ENCODE peak calls at places on chromosomes 11 and 22, in five cellular contexts. X is naive thymus-derived CD4-positive, alpha-beta T cell; Y is neural progenitor cell; Q is body of pancreas; J is K562. Z is an unnamed sample. For H3K9me3 and H3K4me1, the result is how much of the 10 kb centered on the place peaks cover.

GRCh38 chr11:116428638-116428975 is 344.2 kb downstream of the BUD13 start:
- DNase-seq in X (no peak), Q (no peak), J (no peak), Y (no peak), Z (no peak)

GRCh38 chr11:30346068-30346688 is 23.3 kb downstream of the ARL14EP start:
- DNase-seq in Y (peak), J (peak), Q (no peak), X (peak), Z (peak)

GRCh38 chr22:40385041-40385782 is 14.8 kb downstream of the SGSM3 start:
- DNase-seq in J (no peak), X (peak), Y (no peak), Q (no peak), Z (no peak)

GRCh38 chr11:1197886-1198765 is 24.7 kb upstream of the MUC5B start:
- DNase-seq in Q (peak), X (no peak), Y (no peak), J (peak), Z (no peak)

GRCh38 chr11:58730507-58731089 is 1.1 kb downstream of the GLYAT start:
- DNase-seq in X (no peak), Y (no peak), J (no peak), Q (no peak), Z (no peak)

GRCh38 chr22:22479999-22480532 is 28.5 kb downstream of the ZNF280B start:
- DNase-seq in J (peak), Y (no peak), Q (no peak), X (no peak), Z (no peak)

GRCh38 chr11:113419426-113420003 is 31.9 kb downstream of the ANKK1 start:
- DNase-seq in X (no peak), Q (no peak), Y (no peak), J (no peak), Z (no peak)

GRCh38 chr11:2574553-2575535 is 125.0 kb downstream of the KCNQ1OT1 start:
- DNase-seq in X (no peak), Q (peak), Y (no peak), J (no peak), Z (peak)

GRCh38 chr11:122538060-122538459 is 117.5 kb upstream of the UBASH3B start:
- DNase-seq in X (no peak), Q (no peak), Y (no peak), J (no peak), Z (no peak)

GRCh38 chr11:45296085-45296484 is 9.9 kb upstream of the SYT13 start:
- DNase-seq in Q (no peak), J (no peak), X (no peak), Y (no peak), Z (no peak)

GRCh38 chr11:76702378-76703128 is 32.0 kb upstream of the LRRC32 start:
- DNase-seq in Y (no peak), X (no peak), Q (no peak), J (peak), Z (no peak)

GRCh38 chr22:48145738-48146137 is 1383.3 kb downstream of the TBC1D22A start:
- DNase-seq in Q (no peak), Y (no peak), J (no peak), X (no peak), Z (no peak)

GRCh38 chr22:48141301-48141700 is 1378.9 kb downstream of the TBC1D22A start:
- DNase-seq in J (no peak), Y (no peak), Q (no peak), X (no peak), Z (no peak)

GRCh38 chr22:48142388-48142787 is 1379.9 kb downstream of the TBC1D22A start:
- DNase-seq in J (no peak), X (no peak), Q (no peak), Y (no peak), Z (no peak)

GRCh38 chr22:48144318-48144717 is 1381.9 kb downstream of the TBC1D22A start:
- DNase-seq in X (no peak), Q (no peak), J (no peak), Y (no peak), Z (no peak)

DNA sequence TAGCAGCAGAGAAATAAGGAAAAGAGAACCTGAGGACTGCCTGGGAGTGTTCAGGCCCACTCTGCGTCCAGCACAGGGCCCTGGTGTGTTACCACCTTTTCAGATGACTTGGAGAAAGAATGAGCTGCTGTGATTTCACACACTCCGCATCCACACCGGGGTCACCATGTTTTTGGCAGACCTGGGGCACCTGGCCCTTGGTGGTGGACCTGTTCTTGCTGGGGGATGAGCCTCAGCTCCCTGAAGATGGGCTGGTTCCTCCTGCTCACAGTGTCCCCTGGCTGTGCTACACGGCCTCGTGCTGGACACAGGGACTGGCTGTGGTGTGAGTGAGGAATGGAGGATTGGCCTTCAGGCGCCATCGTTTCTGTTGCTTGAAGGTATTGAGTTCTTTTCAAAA is 1381.4 kb downstream of the TBC1D22A start:
- DNase-seq in Y (no peak), Q (no peak), J (no peak), X (no peak), Z (no peak)
- H3K9me3 ChIP-seq in Y (under half), Q (under half), J (under half), X (under half), Z (under half)

DNA sequence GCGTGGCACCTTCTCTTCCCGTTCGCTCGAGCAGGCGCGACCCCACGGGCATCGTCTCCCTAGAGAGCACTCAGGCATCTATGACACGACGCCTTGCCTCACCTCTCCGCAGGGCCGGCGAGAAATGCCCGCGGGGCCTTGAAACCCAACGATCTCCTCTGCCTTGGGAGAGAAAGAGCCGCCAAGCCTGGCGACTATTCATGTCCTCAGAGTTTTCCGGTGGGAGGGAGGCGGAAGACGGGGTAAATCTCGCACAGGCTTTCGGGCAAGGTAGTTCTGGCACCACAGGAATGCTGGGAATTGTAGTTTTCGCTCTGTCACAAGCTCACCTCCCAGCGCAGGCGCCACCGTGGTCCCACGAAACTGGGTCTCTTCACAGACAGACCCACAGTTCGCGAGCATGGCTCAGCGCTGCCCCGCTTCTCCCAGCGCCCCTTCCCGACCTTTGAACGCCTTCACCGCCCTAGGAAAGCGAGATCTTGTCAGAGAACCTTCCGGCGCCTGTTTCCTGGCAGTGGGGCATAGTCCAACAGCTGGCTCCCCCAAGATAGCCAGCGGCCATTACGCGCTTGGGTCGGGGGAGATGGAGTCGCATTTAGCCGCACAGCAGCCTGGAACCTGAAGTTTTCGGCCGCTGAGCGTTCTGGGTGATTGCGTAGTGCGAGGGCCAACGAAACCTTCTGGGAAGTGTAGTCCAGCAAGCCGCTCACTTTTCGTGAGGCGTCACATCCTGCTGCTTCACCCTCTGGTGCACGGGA is at the start of gene CCDC90B:
- DNase-seq in X (peak), Q (peak), J (peak), Y (peak), Z (peak)
- H3K4me1 ChIP-seq in X (under half), Q (under half), J (under half), Y (under half), Z (under half)

DNA sequence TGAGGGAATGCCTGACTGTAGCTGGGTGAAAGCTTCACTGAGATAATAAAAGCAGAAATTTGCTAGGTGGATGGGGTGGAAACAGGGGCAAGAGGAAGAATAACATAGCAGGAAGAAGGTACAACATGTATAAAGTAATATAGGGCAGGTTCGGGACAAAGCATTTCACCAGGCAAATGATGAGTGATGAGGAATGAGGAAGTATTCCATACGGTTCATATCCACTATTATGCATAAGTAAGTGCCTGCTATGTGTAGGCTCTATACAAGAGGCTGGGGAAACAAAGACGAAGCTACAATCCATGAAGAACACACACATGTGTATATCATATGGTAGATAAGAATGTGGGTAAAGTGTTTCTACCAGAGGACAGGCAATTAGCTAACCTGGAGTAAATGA is 7.9 kb downstream of the NDUFC2 start:
- DNase-seq in J (no peak), X (no peak), Y (no peak), Q (no peak), Z (no peak)
- H3K4me3 ChIP-seq in J (no peak), X (no peak), Y (no peak), Q (no peak), Z (no peak)

GRCh38 chr11:12777208-12777874 is 103.1 kb downstream of the TEAD1 start:
- DNase-seq in J (no peak), Y (no peak), X (no peak), Q (no peak), Z (peak)

GRCh38 chr11:12775955-12776354 is 101.7 kb downstream of the TEAD1 start:
- DNase-seq in J (no peak), Q (no peak), X (no peak), Y (no peak), Z (no peak)

GRCh38 chr11:12783765-12784164 is 109.5 kb downstream of the TEAD1 start:
- DNase-seq in Y (no peak), Q (no peak), J (no peak), X (no peak), Z (no peak)

GRCh38 chr11:12773591-12773990 is 99.4 kb downstream of the TEAD1 start:
- DNase-seq in Q (no peak), X (no peak), Y (no peak), J (no peak), Z (no peak)

DNA sequence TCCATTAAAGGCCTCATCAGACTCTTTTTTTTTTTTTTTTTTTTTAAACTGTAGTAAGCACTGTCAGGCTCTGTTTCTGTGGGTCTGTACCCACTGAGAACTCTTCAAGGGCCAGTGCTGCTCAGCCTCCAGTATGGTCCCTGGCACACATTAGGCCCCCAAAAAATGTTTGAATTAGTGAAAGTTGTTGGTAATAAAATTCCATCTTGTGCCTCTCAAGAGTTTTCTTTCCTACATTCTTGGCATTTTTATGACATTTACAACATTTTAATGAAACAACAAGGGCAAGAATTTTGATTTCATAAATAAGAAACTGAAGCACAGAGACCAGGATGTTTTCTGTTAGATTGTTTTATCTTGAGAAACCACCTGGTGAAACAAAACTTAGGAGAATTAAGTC is 104.3 kb downstream of the TEAD1 start:
- DNase-seq in Y (no peak), Q (no peak), J (no peak), X (no peak), Z (no peak)
- H3K9me3 ChIP-seq in Y (under half), Q (under half), J (under half), X (under half), Z (under half)

GRCh38 chr22:30230787-30231461 is 15.6 kb downstream of the LIF start:
- DNase-seq in X (no peak), Q (no peak), Y (no peak), J (no peak), Z (no peak)
- H3K4me1 ChIP-seq in X (under half), Q (under half), Y (under half), J (under half), Z (under half)